ENCODE peak calls at places on chromosomes 11 and 22, in eight cellular contexts. X is GM12864, F is neural progenitor cell, U is astrocyte of the spinal cord, S is fibroblast of the aortic adventitia, M is cardiac fibroblast, Y is colonic mucosa, H is choroid plexus epithelial cell. B is an unnamed sample.

GRCh38 chr11:81644239-81644840 is 1089.3 kb downstream of the FAM181B start:
- DNase-seq in F (peak), U (peak), S (peak), X (peak), H (peak), M (peak), Y (no peak), B (peak)

GRCh38 chr11:6320411-6321207 is at the start of gene CAVIN3:
- DNase-seq in S (peak), U (peak), Y (peak), H (peak), X (peak), F (peak), M (peak), B (peak)

GRCh38 chr11:2525941-2526807 is 81.4 kb downstream of the KCNQ1 start:
- DNase-seq in M (no peak), H (no peak), U (no peak), S (no peak), Y (peak), X (no peak), F (no peak), B (no peak)

GRCh38 chr11:19690885-19691284 is 21.8 kb upstream of the NAV2 start:
- DNase-seq in F (no peak), M (no peak), U (no peak), S (peak), X (no peak), Y (no peak), H (no peak), B (no peak)

GRCh38 chr22:21949569-21949918 is 3.1 kb downstream of the PPM1F start:
- DNase-seq in S (no peak), F (no peak), U (no peak), H (no peak), Y (no peak), M (no peak), X (no peak), B (no peak)

GRCh38 chr11:73314121-73314948 is 6.3 kb downstream of the ARHGEF17 start:
- DNase-seq in X (no peak), U (peak), F (peak), S (no peak), H (peak), Y (no peak), M (peak), B (peak)

GRCh38 chr22:21569459-21570161 is 2.1 kb downstream of the UBE2L3 start:
- DNase-seq in X (no peak), F (peak), M (no peak), Y (no peak), S (no peak), U (no peak), H (no peak), B (no peak)

GRCh38 chr11:69640995-69641581 is at the start of gene CCND1:
- DNase-seq in X (no peak), F (peak), S (peak), M (peak), Y (peak), U (peak), H (peak), B (peak)

GRCh38 chr11:67368621-67369020 is 4.8 kb downstream of the CLCF1 start:
- DNase-seq in X (no peak), Y (no peak), U (no peak), F (no peak), S (no peak), H (no peak), M (no peak), B (no peak)

GRCh38 chr11:129766858-129767604 is 48.6 kb upstream of the TMEM45B start:
- DNase-seq in X (peak), Y (peak), U (peak), M (peak), H (peak), S (peak), F (peak), B (peak)
- TF ChIP-seq CTCF in X (peak), Y (peak), U (peak), M (peak), H (peak), S (peak), F (peak), B (peak)

GRCh38 chr11:82732734-82733443 is 775 bp downstream of the FAM181B start:
- DNase-seq in S (no peak), M (no peak), X (no peak), H (no peak), F (peak), U (no peak), Y (no peak), B (peak)
- H3K4me3 ChIP-seq in S (peak), M (peak), X (no peak), H (peak), F (peak), U (peak), Y (peak), B (peak)

DNA sequence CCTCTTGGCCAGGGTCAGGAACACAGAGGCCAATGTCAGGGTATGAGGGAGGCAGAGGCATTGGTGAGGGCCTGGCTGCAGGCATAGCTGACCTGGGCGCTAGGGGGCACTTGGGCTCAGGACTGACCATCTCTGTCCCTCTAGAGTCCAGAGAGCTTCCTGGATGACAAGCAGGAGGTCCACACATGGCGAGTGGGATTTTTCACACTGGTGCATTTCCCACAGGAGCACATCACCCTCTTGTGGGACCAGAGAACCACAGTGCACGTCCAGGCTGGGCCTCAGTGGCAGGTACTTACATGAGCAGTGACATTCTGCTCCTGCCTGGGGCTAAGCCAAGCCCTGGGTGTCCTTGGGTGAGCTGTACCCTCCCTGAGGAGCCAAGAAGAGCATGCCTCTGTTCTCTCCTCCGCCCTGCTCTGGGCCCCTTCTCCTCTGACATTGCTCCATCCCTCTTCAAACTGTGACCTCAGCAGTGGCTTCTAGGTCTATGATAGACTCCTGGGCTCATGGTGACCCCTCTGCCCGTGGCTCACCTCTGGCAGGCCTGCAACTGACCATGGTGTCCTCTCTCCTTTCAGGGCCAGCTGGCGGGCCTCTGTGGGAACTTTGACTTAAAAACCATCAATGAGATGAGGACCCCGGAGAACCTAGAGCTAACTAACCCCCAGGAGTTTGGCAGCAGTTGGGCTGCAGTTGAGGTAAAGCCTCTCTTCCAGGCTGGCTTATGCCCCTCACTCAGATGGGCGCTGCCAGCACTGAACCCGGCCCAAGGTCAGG is 46.6 kb downstream of the OTOG start:
- DNase-seq in S (no peak), H (no peak), Y (no peak), U (no peak), F (no peak), X (no peak), M (no peak), B (no peak)
- TF ChIP-seq CTCF in S (no peak), H (no peak), Y (no peak), U (no peak), F (no peak), X (no peak), M (no peak), B (no peak)

GRCh38 chr11:129968611-129969419 is 33.8 kb downstream of the PRDM10 start:
- DNase-seq in S (no peak), U (no peak), F (no peak), Y (no peak), X (no peak), M (no peak), H (no peak), B (no peak)
- H3K4me3 ChIP-seq in S (no peak), U (no peak), F (no peak), Y (no peak), X (no peak), M (no peak), H (no peak), B (no peak)

B was measured in epithelial cell of esophagus.